ENCODE peak calls at places on chromosomes 3 and 15, in four cellular contexts. J is RWPE1, D is GM20000, N is endothelial cell. Q is an unnamed sample.

GRCh38 chr3:14511623-14511965 is 28.5 kb downstream of the GRIP2 start:
- DNase-seq in J (no peak), D (no peak), N (no peak), Q (no peak)

GRCh38 chr15:33932734-33933133 is 35.6 kb upstream of the CHRM5 start:
- DNase-seq in J (no peak), D (no peak), N (no peak), Q (no peak)

GRCh38 chr15:39511915-39512260 is 69.0 kb upstream of the THBS1 start:
- DNase-seq in J (no peak), D (no peak), N (no peak), Q (no peak)

GRCh38 chr3:41365973-41366372 is 166.7 kb downstream of the CTNNB1 start:
- DNase-seq in J (no peak), D (no peak), N (no peak), Q (no peak)

GRCh38 chr15:36278219-36278618 is 301.2 kb upstream of the CDIN1 start:
- DNase-seq in J (no peak), D (no peak), N (no peak), Q (no peak)

GRCh38 chr15:44545934-44546802 is 9.2 kb downstream of the EIF3J start:
- DNase-seq in J (no peak), D (peak), N (no peak), Q (no peak)

GRCh38 chr15:66390670-66391069 is 4.0 kb downstream of the MAP2K1 start:
- DNase-seq in J (peak), D (peak), N (no peak), Q (no peak)

GRCh38 chr15:49688135-49688790 is 67.4 kb downstream of the DTWD1 start:
- DNase-seq in J (no peak), D (no peak), N (no peak), Q (no peak)

GRCh38 chr3:14352002-14352627 is 50.3 kb upstream of the SLC6A6 start:
- DNase-seq in J (no peak), D (no peak), N (no peak), Q (no peak)

GRCh38 chr15:96171842-96172241 is 158.7 kb upstream of the NR2F2 start:
- DNase-seq in J (peak), D (no peak), N (no peak), Q (peak)

GRCh38 chr3:148584438-148584837 is 113.3 kb upstream of the AGTR1 start:
- DNase-seq in J (no peak), D (no peak), N (no peak), Q (no peak)

GRCh38 chr15:34999906-35000305 is 11.8 kb upstream of the ZNF770 start:
- DNase-seq in J (no peak), D (no peak), N (no peak), Q (no peak)

GRCh38 chr15:66619152-66619903 is 53.5 kb upstream of the LCTL start:
- DNase-seq in J (peak), D (peak), N (peak), Q (peak)

GRCh38 chr3:171323934-171324535 is 136.2 kb downstream of the TNIK start:
- DNase-seq in J (no peak), D (no peak), N (no peak), Q (no peak)

GRCh38 chr15:74489518-74490338 is 28.8 kb upstream of the UBL7 start:
- DNase-seq in J (peak), D (peak), N (peak), Q (peak)

GRCh38 chr3:196837819-196838420 is 29.8 kb upstream of the SENP5 start:
- DNase-seq in J (peak), D (peak), N (peak), Q (peak)

GRCh38 chr3:175266993-175267960 is 408.1 kb downstream of the NAALADL2 start:
- DNase-seq in J (no peak), D (no peak), N (no peak), Q (no peak)

GRCh38 chr3:7562892-7563291 is 702.0 kb downstream of the GRM7 start:
- DNase-seq in J (no peak), D (no peak), N (no peak), Q (no peak)

GRCh38 chr15:68034719-68035293 is 19.3 kb upstream of the PIAS1 start:
- DNase-seq in J (no peak), D (no peak), N (no peak), Q (no peak)
- TF ChIP-seq CTCF in J (no peak), D (no peak), N (no peak), Q (no peak)

DNA sequence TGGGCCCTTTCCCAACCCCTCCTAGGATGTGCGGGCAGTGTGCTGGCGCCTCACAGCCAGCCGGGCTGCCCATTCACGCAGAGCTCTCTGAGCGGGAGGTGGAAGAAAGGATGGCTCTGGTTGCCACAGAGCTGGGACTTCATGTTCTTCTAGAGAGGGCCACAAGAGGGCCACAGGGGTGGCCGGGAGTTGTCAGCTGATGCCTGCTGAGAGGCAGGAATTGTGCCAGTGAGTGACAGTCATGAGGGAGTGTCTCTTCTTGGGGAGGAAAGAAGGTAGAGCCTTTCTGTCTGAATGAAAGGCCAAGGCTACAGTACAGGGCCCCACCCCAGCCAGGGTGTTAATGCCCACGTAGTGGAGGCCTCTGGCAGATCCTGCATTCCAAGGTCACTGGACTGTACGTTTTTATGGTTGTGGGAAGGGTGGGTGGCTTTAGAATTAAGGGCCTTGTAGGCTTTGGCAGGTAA is 8.3 kb downstream of the FAM131A start:
- DNase-seq in J (peak), D (peak), N (peak), Q (peak)
- TF ChIP-seq CTCF in J (peak), D (no peak), N (peak), Q (peak)

DNA sequence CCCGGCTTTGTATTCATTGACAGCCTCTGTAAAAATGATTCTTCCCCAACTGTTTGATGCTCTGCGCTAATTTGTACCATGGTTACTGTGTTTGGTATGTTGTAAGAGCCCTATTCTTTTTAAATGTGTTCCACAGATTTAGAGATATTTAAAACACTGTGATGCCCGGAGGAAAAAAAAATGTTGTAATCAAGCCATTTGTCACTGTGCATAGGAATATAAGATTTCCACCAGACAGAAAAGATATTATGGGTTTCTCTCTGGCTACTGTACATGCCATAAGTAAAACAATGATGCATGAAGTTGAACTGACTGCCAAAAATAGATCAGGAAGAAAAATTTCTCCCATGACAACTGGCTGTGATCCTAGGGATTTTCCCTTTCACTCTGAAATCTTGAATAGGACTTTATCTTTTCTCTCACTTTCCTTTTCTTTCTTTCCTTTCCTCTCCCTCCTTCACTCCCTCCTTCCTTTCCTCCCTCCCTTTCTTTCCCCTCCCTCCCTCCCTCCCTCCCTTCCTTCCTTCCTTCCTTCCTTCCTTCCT is 254.7 kb upstream of the TBL1XR1 start:
- DNase-seq in J (peak), D (no peak), N (no peak), Q (no peak)
- TF ChIP-seq CTCF in J (no peak), D (no peak), N (no peak), Q (no peak)

GRCh38 chr15:62462268-62462667 is 297.2 kb upstream of the C2CD4B start:
- DNase-seq in J (no peak), D (no peak), N (no peak), Q (no peak)
- TF ChIP-seq CTCF in J (no peak), D (no peak), N (no peak), Q (no peak)

GRCh38 chr3:23805881-23806321 is at the start of gene UBE2E1:
- DNase-seq in J (no peak), D (peak), N (peak), Q (peak)
- TF ChIP-seq CTCF in J (no peak), D (no peak), N (no peak), Q (no peak)

GRCh38 chr15:52463638-52464037 is 65.0 kb downstream of the MYO5A start:
- DNase-seq in J (no peak), D (peak), N (no peak), Q (no peak)
- TF ChIP-seq CTCF in J (peak), D (no peak), N (no peak), Q (no peak)